ENCODE peak calls at places on chromosomes 6 and 20, in ten cellular contexts. R, F, M, D, Z, L, A, C, N and Q are unnamed samples.

GRCh38 chr6:110322151-110323003 is 35.8 kb downstream of the METTL24 start:
- DNase-seq in R (peak), F (no peak), Z (no peak), C (peak), D (no peak), A (no peak), N (no peak), M (no peak), L (peak), Q (no peak)

GRCh38 chr6:156971153-156971882 is 194.1 kb downstream of the ARID1B start:
- DNase-seq in Z (no peak), C (no peak), L (no peak), F (no peak), M (no peak), A (no peak), R (no peak), N (no peak), D (no peak), Q (no peak)

GRCh38 chr20:24746351-24746685 is 202.8 kb upstream of the CST7 start:
- DNase-seq in R (no peak), M (no peak), C (no peak), L (no peak), F (peak), A (no peak), D (no peak), N (peak), Z (no peak), Q (peak)

GRCh38 chr6:14178083-14178445 is 60.5 kb downstream of the CD83 start:
- DNase-seq in F (no peak), A (peak), N (no peak), R (peak), Z (peak), M (no peak), L (no peak), D (no peak), C (peak), Q (no peak)

GRCh38 chr20:33351696-33352095 is 49.6 kb downstream of the CDK5RAP1 start:
- DNase-seq in M (no peak), Z (no peak), R (peak), A (no peak), F (no peak), L (no peak), D (no peak), N (no peak), C (peak), Q (no peak)

GRCh38 chr6:160979063-160979708 is 12.4 kb upstream of the MAP3K4 start:
- DNase-seq in F (no peak), M (peak), C (no peak), L (no peak), A (no peak), Z (no peak), N (no peak), D (no peak), R (no peak), Q (no peak)

GRCh38 chr6:53103993-53104675 is 38.9 kb downstream of the FBXO9 start:
- DNase-seq in C (peak), R (peak), D (no peak), F (no peak), A (peak), N (peak), Z (peak), M (no peak), L (no peak), Q (no peak)

GRCh38 chr20:77231-77630 is 10.2 kb upstream of the DEFB125 start:
- DNase-seq in L (no peak), A (no peak), C (no peak), M (no peak), R (no peak), F (no peak), D (no peak), N (no peak), Z (no peak), Q (no peak)

GRCh38 chr20:3687655-3688054 is 5.8 kb upstream of the ADAM33 start:
- DNase-seq in D (no peak), Z (peak), F (no peak), L (no peak), C (peak), N (no peak), R (peak), M (peak), A (peak), Q (no peak)

GRCh38 chr6:114941078-114941477 is 598.3 kb upstream of the HS3ST5 start:
- DNase-seq in R (no peak), M (no peak), Z (no peak), C (peak), A (peak), L (no peak), D (no peak), N (no peak), F (no peak), Q (no peak)

GRCh38 chr20:59560588-59561227 is 43.6 kb upstream of the PHACTR3 start:
- DNase-seq in Z (peak), M (no peak), A (peak), N (peak), R (peak), C (peak), D (peak), F (no peak), L (no peak), Q (no peak)

GRCh38 chr6:122222761-122223160 is 176.7 kb upstream of the HSF2 start:
- DNase-seq in Z (no peak), L (no peak), A (no peak), C (no peak), N (no peak), M (no peak), R (no peak), F (no peak), D (no peak), Q (no peak)

GRCh38 chr6:121856296-121856695 is 420.9 kb downstream of the GJA1 start:
- DNase-seq in F (no peak), C (no peak), D (no peak), A (no peak), Z (no peak), N (no peak), M (no peak), L (no peak), R (no peak), Q (no peak)

GRCh38 chr20:18009116-18009515 is 40.3 kb downstream of the MGME1 start:
- DNase-seq in F (no peak), D (no peak), R (no peak), C (no peak), N (no peak), M (no peak), L (no peak), A (no peak), Z (no peak), Q (no peak)